ENCODE peak calls at places on chromosome 1, in six cellular contexts. Y is A549, F is IMR-90, O is PC-3, G is mammary epithelial cell, W is PC-9. D is an unnamed sample.

GRCh38 chr1:182337736-182338571 is 53.6 kb downstream of the GLUL start:
- DNase-seq in G (no peak), Y (no peak), F (no peak), O (no peak), W (no peak), D (no peak)

GRCh38 chr1:207828485-207829158 is 76.8 kb downstream of the CD46 start:
- DNase-seq in O (peak), G (peak), F (peak), W (peak), Y (peak), D (peak)

GRCh38 chr1:97070366-97070765 is 348.8 kb downstream of the PTBP2 start:
- DNase-seq in W (no peak), G (no peak), O (peak), F (peak), Y (no peak), D (no peak)

GRCh38 chr1:31155216-31155806 is 84.4 kb downstream of the NKAIN1 start:
- DNase-seq in F (peak), Y (peak), W (peak), O (peak), G (peak), D (peak)

GRCh38 chr1:63199666-63200065 is 122.7 kb upstream of the FOXD3 start:
- DNase-seq in O (no peak), F (no peak), W (no peak), G (no peak), Y (no peak), D (peak)

GRCh38 chr1:7388141-7388487 is 383.0 kb upstream of the VAMP3 start:
- DNase-seq in O (no peak), F (no peak), G (no peak), Y (no peak), W (no peak), D (no peak)

GRCh38 chr1:201450721-201451291 is 18.2 kb downstream of the PHLDA3 start:
- DNase-seq in G (no peak), W (no peak), F (peak), Y (no peak), O (peak), D (peak)

GRCh38 chr1:201591348-201591747 is 52.4 kb downstream of the NAV1 start:
- DNase-seq in Y (no peak), G (no peak), F (no peak), W (no peak), O (no peak), D (no peak)

GRCh38 chr1:39255212-39255611 is 50.7 kb downstream of the MACF1 start:
- DNase-seq in O (no peak), W (no peak), F (peak), G (no peak), Y (no peak), D (no peak)

GRCh38 chr1:224922404-224923164 is 6.9 kb upstream of the DNAH14 start:
- DNase-seq in G (peak), W (peak), Y (peak), F (peak), O (peak), D (peak)

GRCh38 chr1:117795190-117795589 is 134.2 kb downstream of the GDAP2 start:
- DNase-seq in W (peak), G (peak), O (peak), Y (no peak), F (peak), D (no peak)

GRCh38 chr1:41333146-41333784 is 28.0 kb upstream of the FOXO6 start:
- DNase-seq in F (peak), Y (peak), W (peak), O (peak), G (peak), D (no peak)

GRCh38 chr1:221264848-221265247 is 385.6 kb downstream of the HLX start:
- DNase-seq in G (no peak), W (no peak), O (no peak), F (no peak), Y (no peak), D (no peak)

GRCh38 chr1:25640646-25641328 is 24.2 kb downstream of the MAN1C1 start:
- DNase-seq in G (no peak), Y (no peak), F (no peak), O (no peak), W (no peak), D (peak)

GRCh38 chr1:61141288-61142044 is 59.1 kb downstream of the NFIA start:
- DNase-seq in F (peak), W (peak), G (peak), O (peak), Y (peak), D (no peak)

GRCh38 chr1:171138973-171139372 is 46.1 kb upstream of the FMO2 start:
- DNase-seq in W (no peak), F (no peak), G (no peak), Y (no peak), O (no peak), D (no peak)

GRCh38 chr1:67013573-67013972 is 40.4 kb downstream of the SLC35D1 start:
- DNase-seq in Y (no peak), O (peak), G (peak), W (no peak), F (peak), D (no peak)

GRCh38 chr1:150927629-150928028 is 1.5 kb downstream of the SETDB1 start:
- DNase-seq in Y (no peak), G (no peak), F (no peak), O (no peak), W (no peak), D (no peak)

GRCh38 chr1:150928286-150928685 is 2.1 kb downstream of the SETDB1 start:
- DNase-seq in F (peak), Y (no peak), W (no peak), G (no peak), O (no peak), D (no peak)

GRCh38 chr1:150922519-150922975 is 3.6 kb upstream of the SETDB1 start:
- DNase-seq in Y (peak), F (peak), W (peak), G (peak), O (peak), D (peak)

GRCh38 chr1:150925080-150925479 is 1.1 kb upstream of the SETDB1 start:
- DNase-seq in G (no peak), W (no peak), F (no peak), Y (no peak), O (peak), D (no peak)

GRCh38 chr1:150926094-150926741 is at the start of gene SETDB1:
- DNase-seq in O (peak), Y (peak), G (peak), W (peak), F (peak), D (peak)
- TF ChIP-seq CTCF in O (no peak), Y (no peak), G (peak), W (no peak), F (peak), D (no peak)

GRCh38 chr1:6276765-6277555 is 16.1 kb upstream of the GPR153 start:
- DNase-seq in Y (no peak), W (no peak), F (no peak), G (no peak), O (no peak), D (no peak)
- H3K4me2 ChIP-seq in Y (no peak), W (no peak), F (peak), G (no peak), O (no peak), D (no peak)

GRCh38 chr1:85259866-85260345 is 444 bp upstream of the C1orf52 start:
- DNase-seq in F (peak), G (no peak), Y (no peak), W (no peak), O (no peak), D (no peak)
- TF ChIP-seq CTCF in F (no peak), G (no peak), Y (no peak), W (peak), O (peak), D (no peak)

GRCh38 chr1:34929853-34930701 is 627 bp upstream of the DLGAP3 start:
- DNase-seq in W (no peak), G (no peak), Y (no peak), O (no peak), F (no peak), D (peak)
- H3K4me2 ChIP-seq in W (no peak), G (peak), Y (peak), O (no peak), F (peak), D (peak)

DNA sequence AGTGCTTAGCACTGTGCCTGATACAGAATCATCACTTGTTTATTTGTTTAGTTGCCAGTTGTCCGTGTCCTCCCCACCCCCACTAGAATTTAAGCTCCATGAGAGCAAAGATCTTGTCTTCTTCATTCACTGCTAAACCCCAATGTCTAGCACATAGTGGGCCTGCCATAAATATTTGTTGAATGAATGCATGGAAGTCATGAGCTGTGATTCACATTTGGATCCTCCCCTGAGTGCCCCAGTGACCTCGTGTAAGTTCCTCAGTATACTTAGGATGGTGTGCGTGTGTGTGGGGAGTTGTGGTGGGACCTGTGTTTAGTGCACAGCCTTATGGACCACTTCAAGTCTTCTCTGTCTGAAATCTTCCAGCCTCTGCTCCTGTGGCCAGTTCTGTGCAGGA is 23.1 kb downstream of the IER5 start:
- DNase-seq in O (peak), Y (peak), W (peak), F (peak), G (peak), D (no peak)
- TF ChIP-seq CTCF in O (no peak), Y (no peak), W (no peak), F (no peak), G (no peak), D (no peak)

DNA sequence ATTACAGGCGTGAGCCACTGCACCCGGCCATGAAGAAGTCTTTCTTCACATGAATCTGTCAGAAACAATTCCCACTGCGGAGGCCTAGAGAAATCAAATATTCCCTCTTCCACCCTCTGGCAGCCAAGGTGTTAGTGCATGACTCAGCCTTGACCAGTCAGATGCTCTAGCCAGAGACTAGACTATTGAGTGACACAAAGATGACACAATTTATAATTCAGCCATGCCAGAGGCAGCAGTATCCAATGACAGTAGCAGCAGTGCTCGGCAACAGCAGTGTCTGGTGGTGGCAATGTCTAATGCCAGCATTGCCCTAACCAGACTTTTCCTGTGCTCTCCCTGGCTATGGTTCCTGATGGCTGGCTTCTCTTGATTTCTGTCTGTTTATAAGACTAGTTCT is 8.7 kb downstream of the CTXND2 start:
- DNase-seq in O (peak), G (peak), F (peak), Y (peak), W (peak), D (no peak)
- H3K4me2 ChIP-seq in O (peak), G (no peak), F (no peak), Y (peak), W (peak), D (no peak)

GRCh38 chr1:99326215-99326949 is 62.1 kb downstream of the PLPPR4 start:
- DNase-seq in G (no peak), Y (no peak), W (no peak), F (no peak), O (peak), D (no peak)
- TF ChIP-seq CTCF in G (peak), Y (no peak), W (peak), F (peak), O (peak), D (peak)